ENCODE peak calls at places on chromosomes 2 and 18, in five cellular contexts. One of them, this sample, is unnamed.

GRCh38 chr2:15238028-15238427 is 323.1 kb downstream of the NBAS start:
- DNase-seq in HuH-7: no peak
- DNase-seq in kidney glomerular epithelial cell: no peak
- DNase-seq in fibroblast of the aortic adventitia: no peak
- DNase-seq in dorsolateral prefrontal cortex: no peak
- DNase-seq in this sample: no peak

GRCh38 chr2:43331428-43331827 is 105.0 kb upstream of the ZFP36L2 start:
- DNase-seq in HuH-7: no peak
- DNase-seq in kidney glomerular epithelial cell: no peak
- DNase-seq in fibroblast of the aortic adventitia: peak
- DNase-seq in dorsolateral prefrontal cortex: no peak
- DNase-seq in this sample: no peak

GRCh38 chr2:42128731-42129486 is 40.2 kb upstream of the EML4 start:
- DNase-seq in HuH-7: no peak
- DNase-seq in kidney glomerular epithelial cell: peak
- DNase-seq in fibroblast of the aortic adventitia: peak
- DNase-seq in dorsolateral prefrontal cortex: no peak
- DNase-seq in this sample: no peak

GRCh38 chr2:235418918-235419317 is 74.9 kb upstream of the AGAP1 start:
- DNase-seq in HuH-7: no peak
- DNase-seq in kidney glomerular epithelial cell: no peak
- DNase-seq in fibroblast of the aortic adventitia: no peak
- DNase-seq in dorsolateral prefrontal cortex: no peak
- DNase-seq in this sample: no peak

GRCh38 chr2:115596659-115597375 is 1154.4 kb downstream of the DPP10 start:
- DNase-seq in HuH-7: no peak
- DNase-seq in kidney glomerular epithelial cell: no peak
- DNase-seq in fibroblast of the aortic adventitia: no peak
- DNase-seq in dorsolateral prefrontal cortex: no peak
- DNase-seq in this sample: no peak

GRCh38 chr2:200791905-200792304 is 19.8 kb upstream of the BZW1 start:
- DNase-seq in HuH-7: no peak
- DNase-seq in kidney glomerular epithelial cell: no peak
- DNase-seq in fibroblast of the aortic adventitia: no peak
- DNase-seq in dorsolateral prefrontal cortex: no peak
- DNase-seq in this sample: no peak

GRCh38 chr18:21402272-21402671 is 160.2 kb downstream of the GREB1L start:
- DNase-seq in HuH-7: no peak
- DNase-seq in kidney glomerular epithelial cell: no peak
- DNase-seq in fibroblast of the aortic adventitia: no peak
- DNase-seq in dorsolateral prefrontal cortex: no peak
- DNase-seq in this sample: no peak

GRCh38 chr2:231521-232185 is 32.2 kb downstream of the SH3YL1 start:
- DNase-seq in HuH-7: no peak
- DNase-seq in kidney glomerular epithelial cell: no peak
- DNase-seq in fibroblast of the aortic adventitia: no peak
- DNase-seq in dorsolateral prefrontal cortex: peak
- DNase-seq in this sample: peak

GRCh38 chr2:226797989-226798421 is 1.6 kb downstream of the IRS1 start:
- DNase-seq in HuH-7: no peak
- DNase-seq in kidney glomerular epithelial cell: no peak
- DNase-seq in fibroblast of the aortic adventitia: no peak
- DNase-seq in dorsolateral prefrontal cortex: no peak
- DNase-seq in this sample: no peak

GRCh38 chr2:158968396-158969161 is at the start of gene TANC1:
- DNase-seq in HuH-7: peak
- DNase-seq in kidney glomerular epithelial cell: peak
- DNase-seq in fibroblast of the aortic adventitia: peak
- DNase-seq in dorsolateral prefrontal cortex: peak
- DNase-seq in this sample: peak

GRCh38 chr2:9337901-9338300 is 85.4 kb downstream of the ITGB1BP1 start:
- DNase-seq in HuH-7: no peak
- DNase-seq in kidney glomerular epithelial cell: no peak
- DNase-seq in fibroblast of the aortic adventitia: no peak
- DNase-seq in dorsolateral prefrontal cortex: no peak
- DNase-seq in this sample: no peak